ENCODE peak calls at places on chromosomes 7 and 10, in seven cellular contexts. One of them, this sample, is unnamed. For H3K36me3, the result is how much of the 10 kb centered on the place peaks cover.

GRCh38 chr7:143085109-143085508 is 33.0 kb downstream of the OR6V1 start:
- DNase-seq in psoas muscle: no peak
- DNase-seq in ovary: no peak
- DNase-seq in adrenal gland: no peak
- DNase-seq in hepatocyte: no peak
- DNase-seq in spleen: no peak
- DNase-seq in PC-3: no peak
- DNase-seq in this sample: no peak

GRCh38 chr7:43577485-43577951 is 5.4 kb upstream of the STK17A start:
- DNase-seq in psoas muscle: no peak
- DNase-seq in ovary: no peak
- DNase-seq in adrenal gland: no peak
- DNase-seq in hepatocyte: peak
- DNase-seq in spleen: no peak
- DNase-seq in PC-3: no peak
- DNase-seq in this sample: peak

GRCh38 chr10:37895674-37896073 is 38.3 kb upstream of the ZNF248 start:
- DNase-seq in psoas muscle: no peak
- DNase-seq in ovary: no peak
- DNase-seq in adrenal gland: no peak
- DNase-seq in hepatocyte: no peak
- DNase-seq in spleen: no peak
- DNase-seq in PC-3: no peak
- DNase-seq in this sample: no peak

GRCh38 chr7:40586197-40586596 is 451.4 kb downstream of the SUGCT start:
- DNase-seq in psoas muscle: no peak
- DNase-seq in ovary: no peak
- DNase-seq in adrenal gland: no peak
- DNase-seq in hepatocyte: no peak
- DNase-seq in spleen: no peak
- DNase-seq in PC-3: peak
- DNase-seq in this sample: no peak

GRCh38 chr7:64651203-64651602 is 14.7 kb upstream of the ZNF107 start:
- DNase-seq in psoas muscle: no peak
- DNase-seq in ovary: no peak
- DNase-seq in adrenal gland: no peak
- DNase-seq in hepatocyte: no peak
- DNase-seq in spleen: no peak
- DNase-seq in PC-3: peak
- DNase-seq in this sample: no peak

GRCh38 chr7:144547888-144548287 is 144.4 kb upstream of the NOBOX start:
- DNase-seq in psoas muscle: no peak
- DNase-seq in ovary: no peak
- DNase-seq in adrenal gland: no peak
- DNase-seq in hepatocyte: no peak
- DNase-seq in spleen: no peak
- DNase-seq in PC-3: no peak
- DNase-seq in this sample: no peak

GRCh38 chr10:16950686-16951681 is 133.8 kb upstream of the RSU1 start:
- DNase-seq in psoas muscle: no peak
- DNase-seq in ovary: no peak
- DNase-seq in adrenal gland: no peak
- DNase-seq in hepatocyte: peak
- DNase-seq in spleen: no peak
- DNase-seq in PC-3: peak
- DNase-seq in this sample: peak

GRCh38 chr7:106459397-106460072 is 174.8 kb upstream of the NAMPT start:
- DNase-seq in psoas muscle: no peak
- DNase-seq in ovary: no peak
- DNase-seq in adrenal gland: no peak
- DNase-seq in hepatocyte: no peak
- DNase-seq in spleen: no peak
- DNase-seq in PC-3: no peak
- DNase-seq in this sample: no peak

GRCh38 chr10:3527144-3527543 is 257.9 kb downstream of the KLF6 start:
- DNase-seq in psoas muscle: no peak
- DNase-seq in ovary: no peak
- DNase-seq in adrenal gland: no peak
- DNase-seq in hepatocyte: no peak
- DNase-seq in spleen: no peak
- DNase-seq in PC-3: no peak
- DNase-seq in this sample: no peak

GRCh38 chr7:22935269-22935668 is 78.7 kb downstream of the HYCC1 start:
- DNase-seq in psoas muscle: no peak
- DNase-seq in ovary: no peak
- DNase-seq in adrenal gland: no peak
- DNase-seq in hepatocyte: peak
- DNase-seq in spleen: no peak
- DNase-seq in PC-3: no peak
- DNase-seq in this sample: no peak

GRCh38 chr7:72386152-72386551 is 26.0 kb downstream of the CALN1 start:
- DNase-seq in psoas muscle: no peak
- DNase-seq in ovary: no peak
- DNase-seq in adrenal gland: no peak
- DNase-seq in hepatocyte: no peak
- DNase-seq in spleen: no peak
- DNase-seq in PC-3: no peak
- DNase-seq in this sample: no peak

GRCh38 chr10:17101257-17101909 is 28.2 kb downstream of the CUBN start:
- DNase-seq in psoas muscle: no peak
- DNase-seq in ovary: no peak
- DNase-seq in adrenal gland: no peak
- DNase-seq in hepatocyte: peak
- DNase-seq in spleen: no peak
- DNase-seq in PC-3: peak
- DNase-seq in this sample: no peak

GRCh38 chr7:102146989-102147388 is 139.7 kb upstream of the SH2B2 start:
- DNase-seq in psoas muscle: peak
- DNase-seq in ovary: peak
- DNase-seq in adrenal gland: peak
- DNase-seq in hepatocyte: no peak
- DNase-seq in spleen: no peak
- DNase-seq in PC-3: no peak
- DNase-seq in this sample: no peak

GRCh38 chr10:129958686-129959543 is 5.2 kb downstream of the EBF3 start:
- DNase-seq in psoas muscle: peak
- DNase-seq in ovary: no peak
- DNase-seq in adrenal gland: no peak
- DNase-seq in hepatocyte: no peak
- DNase-seq in spleen: peak
- DNase-seq in PC-3: no peak
- DNase-seq in this sample: peak

GRCh38 chr10:124721295-124722052 is 22.7 kb downstream of the FAM53B start:
- DNase-seq in psoas muscle: peak
- DNase-seq in ovary: no peak
- DNase-seq in adrenal gland: peak
- DNase-seq in hepatocyte: no peak
- DNase-seq in spleen: peak
- DNase-seq in PC-3: no peak
- DNase-seq in this sample: no peak

GRCh38 chr10:124719213-124719851 is 24.8 kb downstream of the FAM53B start:
- DNase-seq in psoas muscle: peak
- DNase-seq in ovary: no peak
- DNase-seq in adrenal gland: peak
- DNase-seq in hepatocyte: no peak
- DNase-seq in spleen: peak
- DNase-seq in PC-3: peak
- DNase-seq in this sample: no peak

GRCh38 chr10:124717358-124717757 is 26.8 kb downstream of the FAM53B start:
- DNase-seq in psoas muscle: no peak
- DNase-seq in ovary: no peak
- DNase-seq in adrenal gland: no peak
- DNase-seq in hepatocyte: no peak
- DNase-seq in spleen: peak
- DNase-seq in PC-3: no peak
- DNase-seq in this sample: no peak

GRCh38 chr10:124715479-124715878 is 28.7 kb downstream of the FAM53B start:
- DNase-seq in psoas muscle: no peak
- DNase-seq in ovary: no peak
- DNase-seq in adrenal gland: no peak
- DNase-seq in hepatocyte: no peak
- DNase-seq in spleen: peak
- DNase-seq in PC-3: no peak
- DNase-seq in this sample: no peak

DNA sequence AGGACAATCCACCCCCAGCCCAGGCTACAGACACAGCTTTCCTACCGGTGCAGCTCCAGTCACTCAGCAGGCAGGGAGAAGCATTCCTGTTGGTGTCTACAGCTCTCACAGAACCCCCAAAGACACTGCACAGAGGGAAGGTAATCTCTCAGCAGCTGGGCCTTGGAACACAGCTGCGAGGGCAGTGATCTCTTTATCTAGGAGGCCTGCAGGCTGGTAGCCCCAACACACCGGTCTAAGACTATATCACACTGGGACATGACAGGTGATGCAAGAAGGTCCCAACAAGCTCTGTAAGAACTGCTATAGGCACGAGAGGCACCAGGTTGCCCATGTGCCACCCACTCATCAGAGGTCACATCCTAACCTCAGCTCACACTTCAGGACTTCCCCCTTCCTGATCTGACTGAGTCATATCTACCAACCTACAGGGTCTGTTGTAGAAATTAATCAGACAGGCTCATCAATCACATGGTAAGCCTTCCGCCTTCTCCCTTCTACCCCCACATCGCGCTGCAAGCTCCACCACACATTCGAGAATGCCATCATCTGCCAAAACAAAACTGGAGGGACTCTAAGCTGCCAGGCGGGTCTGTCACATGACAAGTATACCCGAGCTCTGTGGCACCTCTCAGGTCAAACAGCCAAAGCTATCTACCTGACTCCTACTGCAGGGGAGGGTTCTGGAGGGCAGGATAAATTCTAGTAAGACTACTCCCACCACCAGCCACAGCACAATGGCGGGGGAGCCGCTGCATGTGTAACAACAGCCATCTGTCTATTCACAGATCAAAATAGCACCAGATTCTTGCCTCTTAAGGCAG is 26.1 kb downstream of the FAM53B start:
- DNase-seq in psoas muscle: no peak
- DNase-seq in ovary: no peak
- DNase-seq in adrenal gland: peak
- DNase-seq in hepatocyte: no peak
- DNase-seq in spleen: peak
- DNase-seq in PC-3: no peak
- DNase-seq in this sample: no peak
- H3K36me3 ChIP-seq in psoas muscle: under half
- H3K36me3 ChIP-seq in ovary: under half
- H3K36me3 ChIP-seq in adrenal gland: under half
- H3K36me3 ChIP-seq in hepatocyte: under half
- H3K36me3 ChIP-seq in spleen: under half
- H3K36me3 ChIP-seq in PC-3: under half
- H3K36me3 ChIP-seq in this sample: under half

GRCh38 chr7:99011341-99011705 is 132.6 kb downstream of the SMURF1 start:
- DNase-seq in psoas muscle: no peak
- DNase-seq in ovary: no peak
- DNase-seq in adrenal gland: no peak
- DNase-seq in hepatocyte: no peak
- DNase-seq in spleen: no peak
- DNase-seq in PC-3: no peak
- DNase-seq in this sample: no peak
- H3K36me3 ChIP-seq in psoas muscle: half or more
- H3K36me3 ChIP-seq in ovary: under half
- H3K36me3 ChIP-seq in adrenal gland: half or more
- H3K36me3 ChIP-seq in hepatocyte: under half
- H3K36me3 ChIP-seq in spleen: half or more
- H3K36me3 ChIP-seq in PC-3: under half
- H3K36me3 ChIP-seq in this sample: half or more

DNA sequence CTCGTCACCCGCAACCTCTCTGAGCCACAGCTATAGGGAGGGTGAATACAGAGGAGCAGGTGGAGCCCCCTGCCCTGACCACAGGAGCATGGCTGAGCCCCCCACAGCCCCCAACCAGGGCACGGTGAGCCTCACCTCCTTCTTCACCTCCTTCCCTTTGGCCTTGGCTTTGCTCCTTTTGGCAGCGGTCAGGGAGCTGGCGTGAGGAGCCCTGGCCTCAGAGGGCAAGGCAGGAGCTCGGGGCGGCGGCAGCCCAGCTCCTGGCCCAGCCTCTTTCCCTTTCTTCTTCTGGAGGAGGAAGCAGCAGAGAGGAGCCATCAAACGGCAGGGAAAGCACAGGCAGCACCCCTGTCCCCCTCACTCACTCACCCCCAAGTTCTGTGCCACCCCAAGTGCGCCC is 42.2 kb downstream of the SLC29A4 start:
- DNase-seq in psoas muscle: no peak
- DNase-seq in ovary: no peak
- DNase-seq in adrenal gland: no peak
- DNase-seq in hepatocyte: no peak
- DNase-seq in spleen: no peak
- DNase-seq in PC-3: no peak
- DNase-seq in this sample: no peak
- H3K36me3 ChIP-seq in psoas muscle: half or more
- H3K36me3 ChIP-seq in ovary: under half
- H3K36me3 ChIP-seq in adrenal gland: under half
- H3K36me3 ChIP-seq in hepatocyte: under half
- H3K36me3 ChIP-seq in spleen: half or more
- H3K36me3 ChIP-seq in PC-3: under half
- H3K36me3 ChIP-seq in this sample: under half

GRCh38 chr7:135392701-135393100 is 117.2 kb downstream of the CNOT4 start:
- DNase-seq in psoas muscle: no peak
- DNase-seq in ovary: no peak
- DNase-seq in adrenal gland: no peak
- DNase-seq in hepatocyte: no peak
- DNase-seq in spleen: no peak
- DNase-seq in PC-3: no peak
- DNase-seq in this sample: no peak
- H3K36me3 ChIP-seq in psoas muscle: under half
- H3K36me3 ChIP-seq in ovary: under half
- H3K36me3 ChIP-seq in adrenal gland: under half
- H3K36me3 ChIP-seq in hepatocyte: under half
- H3K36me3 ChIP-seq in spleen: half or more
- H3K36me3 ChIP-seq in PC-3: under half
- H3K36me3 ChIP-seq in this sample: under half

GRCh38 chr7:20021834-20022233 is 195.3 kb downstream of the MACC1 start:
- DNase-seq in psoas muscle: no peak
- DNase-seq in ovary: no peak
- DNase-seq in adrenal gland: no peak
- DNase-seq in hepatocyte: no peak
- DNase-seq in spleen: no peak
- DNase-seq in PC-3: no peak
- DNase-seq in this sample: no peak

GRCh38 chr7:20030417-20030816 is 186.8 kb downstream of the MACC1 start:
- DNase-seq in psoas muscle: no peak
- DNase-seq in ovary: no peak
- DNase-seq in adrenal gland: no peak
- DNase-seq in hepatocyte: no peak
- DNase-seq in spleen: no peak
- DNase-seq in PC-3: no peak
- DNase-seq in this sample: no peak

GRCh38 chr7:20030915-20031362 is 186.2 kb downstream of the MACC1 start:
- DNase-seq in psoas muscle: no peak
- DNase-seq in ovary: no peak
- DNase-seq in adrenal gland: no peak
- DNase-seq in hepatocyte: no peak
- DNase-seq in spleen: no peak
- DNase-seq in PC-3: peak
- DNase-seq in this sample: no peak

DNA sequence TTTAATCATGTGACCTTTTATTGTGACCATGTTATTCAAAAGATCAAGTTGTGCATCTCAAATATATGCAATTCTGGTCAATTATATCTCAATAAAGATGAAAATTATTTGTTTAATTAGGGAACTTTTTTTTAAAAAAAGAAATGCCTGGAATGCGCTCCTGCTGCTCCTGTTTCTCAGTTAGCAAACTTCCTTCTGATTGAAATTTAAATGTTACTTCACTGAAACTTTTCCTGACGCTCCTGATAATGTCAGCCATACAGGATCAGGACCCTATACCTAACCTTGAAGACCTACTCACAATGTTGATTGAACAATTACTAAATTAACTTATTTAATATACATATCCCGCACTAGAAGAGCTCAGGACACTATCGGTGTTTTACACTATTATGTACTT is 190.4 kb downstream of the MACC1 start:
- DNase-seq in psoas muscle: no peak
- DNase-seq in ovary: no peak
- DNase-seq in adrenal gland: no peak
- DNase-seq in hepatocyte: no peak
- DNase-seq in spleen: no peak
- DNase-seq in PC-3: no peak
- DNase-seq in this sample: no peak
- H3K36me3 ChIP-seq in psoas muscle: under half
- H3K36me3 ChIP-seq in ovary: under half
- H3K36me3 ChIP-seq in adrenal gland: under half
- H3K36me3 ChIP-seq in hepatocyte: under half
- H3K36me3 ChIP-seq in spleen: under half
- H3K36me3 ChIP-seq in PC-3: under half
- H3K36me3 ChIP-seq in this sample: under half

This sample was measured in HAP-1.